ENCODE peak calls at places on chromosome 4, in four cellular contexts. One of them, this sample, is unnamed.

GRCh38 chr4:141605425-141605856 is 30.9 kb upstream of the IL15 start:
- DNase-seq in HepG2: no peak
- DNase-seq in GM12878: no peak
- DNase-seq in H1: no peak
- DNase-seq in this sample: no peak

GRCh38 chr4:1082215-1083182 is 30.9 kb downstream of the RNF212 start:
- DNase-seq in H1: no peak
- DNase-seq in GM12878: no peak
- DNase-seq in HepG2: no peak
- DNase-seq in this sample: no peak

GRCh38 chr4:12973522-12973921 is 510.6 kb downstream of the RAB28 start:
- DNase-seq in GM12878: no peak
- DNase-seq in HepG2: no peak
- DNase-seq in H1: no peak
- DNase-seq in this sample: no peak

GRCh38 chr4:41363384-41363981 is 106.8 kb downstream of the UCHL1 start:
- DNase-seq in HepG2: no peak
- DNase-seq in H1: peak; percentile 50
- DNase-seq in GM12878: no peak
- DNase-seq in this sample: no peak

GRCh38 chr4:103091601-103092223 is 7.9 kb downstream of the BDH2 start:
- DNase-seq in GM12878: peak; percentile 59
- DNase-seq in H1: no peak
- DNase-seq in HepG2: peak; percentile 72
- DNase-seq in this sample: peak; percentile 26

GRCh38 chr4:9762823-9763475 is 18.5 kb upstream of the DRD5 start:
- DNase-seq in GM12878: peak; percentile 40
- DNase-seq in H1: peak; percentile 67
- DNase-seq in HepG2: peak; percentile 71
- DNase-seq in this sample: peak; percentile 47

GRCh38 chr4:187127456-187127855 is 403.8 kb upstream of the FAT1 start:
- DNase-seq in HepG2: no peak
- DNase-seq in H1: no peak
- DNase-seq in GM12878: no peak
- DNase-seq in this sample: no peak

GRCh38 chr4:7630559-7631287 is 196.0 kb upstream of the PSAPL1 start:
- DNase-seq in H1: no peak
- DNase-seq in HepG2: peak; percentile 79
- DNase-seq in GM12878: no peak
- DNase-seq in this sample: no peak

GRCh38 chr4:100348472-100348871 is 158.2 kb upstream of the DDIT4L start:
- DNase-seq in GM12878: no peak
- DNase-seq in H1: no peak
- DNase-seq in HepG2: peak; percentile 2
- DNase-seq in this sample: no peak

GRCh38 chr4:183838987-183839712 is 66.0 kb upstream of the STOX2 start:
- DNase-seq in GM12878: no peak
- DNase-seq in HepG2: no peak
- DNase-seq in H1: no peak
- DNase-seq in this sample: no peak

GRCh38 chr4:110632506-110633357 is 9.9 kb upstream of the PITX2 start:
- DNase-seq in GM12878: no peak
- DNase-seq in HepG2: no peak
- DNase-seq in H1: peak; percentile 86
- DNase-seq in this sample: no peak

GRCh38 chr4:2341911-2342652 is 76.4 kb downstream of the ZFYVE28 start:
- DNase-seq in GM12878: no peak
- DNase-seq in H1: no peak
- DNase-seq in HepG2: no peak
- DNase-seq in this sample: no peak

GRCh38 chr4:84631573-84631972 is 48.6 kb downstream of the CDS1 start:
- DNase-seq in H1: no peak
- DNase-seq in HepG2: no peak
- DNase-seq in GM12878: no peak
- DNase-seq in this sample: no peak

GRCh38 chr4:122842984-122843531 is 16.4 kb downstream of the FGF2 start:
- DNase-seq in HepG2: no peak
- DNase-seq in H1: peak; percentile 44
- DNase-seq in GM12878: no peak
- DNase-seq in this sample: no peak

GRCh38 chr4:180925800-180926199 is 1317.4 kb upstream of the TENM3 start:
- DNase-seq in GM12878: no peak
- DNase-seq in H1: no peak
- DNase-seq in HepG2: no peak
- DNase-seq in this sample: no peak

GRCh38 chr4:147571021-147571770 is 46.0 kb upstream of the TMEM184C start:
- DNase-seq in H1: no peak
- DNase-seq in GM12878: no peak
- DNase-seq in HepG2: no peak
- DNase-seq in this sample: no peak

GRCh38 chr4:109973529-109973905 is 60.8 kb downstream of the EGF start:
- DNase-seq in GM12878: no peak
- DNase-seq in HepG2: peak; percentile 74
- DNase-seq in H1: no peak
- DNase-seq in this sample: no peak

GRCh38 chr4:146458594-146458993 is 63.1 kb downstream of the SLC10A7 start:
- DNase-seq in H1: no peak
- DNase-seq in GM12878: no peak
- DNase-seq in HepG2: no peak
- DNase-seq in this sample: no peak

GRCh38 chr4:124890522-124890921 is 178.0 kb upstream of the ANKRD50 start:
- DNase-seq in H1: no peak
- DNase-seq in GM12878: no peak
- DNase-seq in HepG2: no peak
- DNase-seq in this sample: no peak

GRCh38 chr4:154593868-154594267 is 3.3 kb upstream of the FGA start:
- DNase-seq in HepG2: no peak
- DNase-seq in GM12878: no peak
- DNase-seq in H1: no peak
- DNase-seq in this sample: no peak

GRCh38 chr4:176791591-176792347 is 953 bp downstream of the VEGFC start:
- DNase-seq in HepG2: no peak
- DNase-seq in GM12878: no peak
- DNase-seq in H1: peak; percentile 58
- DNase-seq in this sample: no peak

GRCh38 chr4:26321326-26322276 is 787 bp downstream of the RBPJ start:
- DNase-seq in H1: peak; percentile 66
- DNase-seq in GM12878: no peak
- DNase-seq in HepG2: peak; percentile 5
- DNase-seq in this sample: no peak
- TF ChIP-seq GABPA in H1: no peak
- TF ChIP-seq GABPA in GM12878: no peak
- TF ChIP-seq GABPA in HepG2: no peak
- TF ChIP-seq GABPA in this sample: no peak

DNA sequence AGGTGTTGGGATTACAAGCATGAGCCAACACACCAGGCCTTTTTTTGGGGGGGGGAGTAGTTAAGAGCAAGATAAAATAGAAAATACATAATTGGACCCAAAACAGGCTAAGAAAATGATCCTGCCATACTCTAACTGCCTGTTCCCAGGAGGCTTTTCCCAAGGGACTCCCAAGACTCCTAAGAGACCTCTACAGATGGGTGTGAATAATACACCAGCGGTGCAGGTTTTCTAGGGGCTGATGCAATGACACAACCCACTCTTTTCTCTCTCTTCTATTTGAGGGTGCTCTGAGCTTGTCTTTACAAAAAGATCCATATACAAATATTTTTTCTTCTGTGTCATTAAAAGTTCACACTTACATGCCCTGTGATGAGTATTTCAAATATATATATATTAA is 116.9 kb downstream of the RASL11B start:
- DNase-seq in H1: no peak
- DNase-seq in GM12878: no peak
- DNase-seq in HepG2: no peak
- DNase-seq in this sample: no peak
- TF ChIP-seq BRCA1 in H1: no peak
- TF ChIP-seq BRCA1 in GM12878: no peak
- TF ChIP-seq BRCA1 in HepG2: no peak
- TF ChIP-seq BRCA1 in this sample: no peak

GRCh38 chr4:65825121-65825520 is 154.8 kb upstream of the EPHA5 start:
- DNase-seq in H1: no peak
- DNase-seq in HepG2: no peak
- DNase-seq in GM12878: no peak
- DNase-seq in this sample: no peak
- TF ChIP-seq GABPA in H1: no peak
- TF ChIP-seq GABPA in HepG2: no peak
- TF ChIP-seq GABPA in GM12878: no peak
- TF ChIP-seq GABPA in this sample: no peak

GRCh38 chr4:34417160-34417559 is 1827.2 kb downstream of the ARAP2 start:
- DNase-seq in GM12878: no peak
- DNase-seq in H1: no peak
- DNase-seq in HepG2: no peak
- DNase-seq in this sample: no peak
- TF ChIP-seq BRCA1 in GM12878: no peak
- TF ChIP-seq BRCA1 in H1: no peak
- TF ChIP-seq BRCA1 in HepG2: no peak
- TF ChIP-seq BRCA1 in this sample: no peak

GRCh38 chr4:72055566-72055965 is 23.8 kb downstream of the NPFFR2 start:
- DNase-seq in H1: no peak
- DNase-seq in GM12878: no peak
- DNase-seq in HepG2: no peak
- DNase-seq in this sample: no peak
- TF ChIP-seq GABPA in H1: no peak
- TF ChIP-seq GABPA in GM12878: no peak
- TF ChIP-seq GABPA in HepG2: no peak
- TF ChIP-seq GABPA in this sample: no peak

DNA sequence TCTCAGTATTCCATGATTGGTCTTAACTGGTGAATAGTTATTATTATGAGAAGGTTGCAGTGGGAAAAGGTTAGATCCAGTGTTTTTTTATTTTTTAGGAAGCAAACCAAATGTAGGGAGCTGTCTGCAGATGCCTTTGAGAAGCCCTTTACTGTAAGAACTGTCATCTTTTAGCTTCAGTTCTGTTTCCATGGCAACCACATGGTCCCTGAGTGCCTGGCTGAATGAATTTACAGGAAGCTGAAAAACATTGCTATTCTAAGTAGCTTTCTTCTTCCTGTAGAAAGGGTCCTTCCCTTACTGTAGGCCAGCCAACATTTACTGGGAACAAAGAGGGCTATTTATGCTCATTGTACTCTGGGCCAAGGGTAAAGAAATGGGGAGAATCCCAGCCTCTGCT is 103.3 kb downstream of the DCLK2 start:
- DNase-seq in H1: no peak
- DNase-seq in GM12878: no peak
- DNase-seq in HepG2: no peak
- DNase-seq in this sample: no peak
- TF ChIP-seq BRCA1 in H1: no peak
- TF ChIP-seq BRCA1 in GM12878: no peak
- TF ChIP-seq BRCA1 in HepG2: no peak
- TF ChIP-seq BRCA1 in this sample: no peak

GRCh38 chr4:165359501-165359900 is 19.3 kb upstream of the CPE start:
- DNase-seq in GM12878: no peak
- DNase-seq in HepG2: no peak
- DNase-seq in H1: no peak
- DNase-seq in this sample: no peak
- TF ChIP-seq GABPA in GM12878: no peak
- TF ChIP-seq GABPA in HepG2: no peak
- TF ChIP-seq GABPA in H1: no peak
- TF ChIP-seq GABPA in this sample: peak; percentile 11

DNA sequence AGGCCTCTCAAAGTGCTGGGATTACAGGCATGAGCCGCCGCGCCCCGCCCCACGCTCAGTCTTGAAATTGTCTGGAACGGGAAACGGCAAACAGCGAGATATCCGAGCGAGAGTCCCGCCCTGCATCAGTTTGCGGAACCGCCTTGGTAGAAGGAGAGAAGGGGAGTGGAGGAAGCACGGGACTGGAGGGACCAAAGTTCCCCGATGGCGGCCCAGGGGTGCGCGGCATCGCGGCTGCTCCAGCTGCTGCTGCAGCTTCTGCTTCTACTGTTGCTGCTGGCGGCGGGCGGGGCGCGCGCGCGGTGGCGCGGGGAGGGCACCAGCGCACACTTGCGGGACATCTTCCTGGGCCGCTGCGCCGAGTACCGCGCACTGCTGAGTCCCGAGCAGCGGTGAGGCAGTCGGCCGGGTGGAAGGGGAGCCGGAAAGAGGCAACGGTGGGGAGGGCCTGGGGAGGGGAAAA is at the start of gene BST1:
- DNase-seq in HepG2: no peak
- DNase-seq in H1: no peak
- DNase-seq in GM12878: no peak
- DNase-seq in this sample: no peak
- TF ChIP-seq BRCA1 in HepG2: no peak
- TF ChIP-seq BRCA1 in H1: no peak
- TF ChIP-seq BRCA1 in GM12878: no peak
- TF ChIP-seq BRCA1 in this sample: no peak

DNA sequence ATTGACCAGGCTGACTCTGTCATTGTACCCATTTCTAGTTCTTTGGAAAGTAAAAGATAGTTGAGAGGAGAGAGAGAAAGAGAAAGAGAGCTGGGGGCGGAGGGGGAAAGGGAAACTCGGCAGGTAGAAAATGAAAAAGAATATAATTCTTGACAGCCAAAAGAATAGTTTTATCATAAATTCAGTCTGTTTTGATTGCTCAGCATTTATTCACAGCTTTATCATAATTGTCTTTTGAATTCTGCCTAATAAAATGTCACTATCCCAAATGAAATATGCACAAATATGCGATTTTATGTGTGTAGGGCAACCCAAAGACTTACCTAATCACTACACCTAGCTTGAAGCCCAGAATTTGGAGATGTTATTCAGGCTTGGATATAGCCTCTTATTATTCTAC is 1024.0 kb upstream of the PABPC4L start:
- DNase-seq in GM12878: no peak
- DNase-seq in H1: no peak
- DNase-seq in HepG2: no peak
- DNase-seq in this sample: no peak
- TF ChIP-seq GABPA in GM12878: no peak
- TF ChIP-seq GABPA in H1: no peak
- TF ChIP-seq GABPA in HepG2: no peak
- TF ChIP-seq GABPA in this sample: no peak

This sample was measured in K562.